ENCODE peak calls at places on chromosomes 6 and 20, in ten cellular contexts. Q is progenitor cell of endocrine pancreas, N is GM23338, Y is MCF 10A, Z is breast epithelium, D is endothelial cell of umbilical vein, L is GM12878, T is AG04450, B is mesothelial cell of epicardium, P is spleen. H is an unnamed sample.

GRCh38 chr6:149032599-149033405 is 284.7 kb upstream of the TAB2 start:
- DNase-seq in P (no peak), D (no peak), Q (no peak), Y (peak), Z (no peak), L (peak), N (no peak), T (peak), B (no peak), H (peak)

GRCh38 chr20:57428611-57429496 is 37.7 kb downstream of the RBM38 start:
- DNase-seq in P (peak), B (no peak), D (no peak), L (no peak), T (no peak), Q (no peak), Y (no peak), Z (no peak), N (no peak), H (no peak)

GRCh38 chr20:62816031-62816878 is 595 bp upstream of the COL9A3 start:
- DNase-seq in Z (no peak), B (peak), Q (no peak), T (no peak), P (no peak), L (no peak), N (peak), Y (no peak), D (no peak), H (no peak)

GRCh38 chr20:63124782-63125580 is 91.0 kb downstream of the YTHDF1 start:
- DNase-seq in Y (no peak), B (peak), P (peak), Z (peak), Q (no peak), N (no peak), L (no peak), D (no peak), T (no peak), H (no peak)

GRCh38 chr6:150865406-150866146 is at the start of gene MTHFD1L:
- DNase-seq in Q (peak), N (peak), T (peak), P (peak), B (peak), Z (peak), D (peak), L (no peak), Y (peak), H (peak)

GRCh38 chr20:47370850-47371782 is 14.6 kb upstream of the ZMYND8 start:
- DNase-seq in T (no peak), Z (no peak), L (no peak), D (no peak), B (no peak), N (peak), Y (peak), Q (no peak), P (peak), H (no peak)

GRCh38 chr6:20202070-20202658 is 10.1 kb downstream of the MBOAT1 start:
- DNase-seq in B (no peak), T (no peak), Z (no peak), D (peak), Y (peak), L (peak), Q (no peak), P (no peak), N (no peak), H (no peak)

GRCh38 chr20:3068075-3068474 is 3.3 kb upstream of the OXT start:
- DNase-seq in B (no peak), Z (no peak), Y (no peak), L (no peak), P (peak), Q (no peak), D (no peak), N (no peak), T (no peak), H (no peak)

GRCh38 chr6:56806368-56806767 is 148.5 kb upstream of the BEND6 start:
- DNase-seq in B (no peak), D (no peak), T (no peak), Q (no peak), Z (no peak), N (no peak), L (no peak), Y (no peak), P (no peak), H (no peak)

GRCh38 chr20:50260480-50261221 is 70.0 kb downstream of the CEBPB start:
- DNase-seq in T (no peak), L (no peak), Z (no peak), D (no peak), Q (no peak), P (no peak), Y (no peak), N (no peak), B (no peak), H (peak)

GRCh38 chr6:63521475-63522210 is 50.6 kb upstream of the LOC128125822 start:
- DNase-seq in B (no peak), Q (no peak), D (no peak), P (no peak), T (no peak), Y (no peak), Z (no peak), N (no peak), L (no peak), H (no peak)

GRCh38 chr20:17895641-17896246 is 72.8 kb downstream of the SNX5 start:
- DNase-seq in B (no peak), P (peak), T (no peak), Y (no peak), Q (no peak), Z (no peak), N (peak), D (peak), L (peak), H (peak)

GRCh38 chr6:157764346-157765068 is 58.5 kb upstream of the SNX9 start:
- DNase-seq in P (peak), T (peak), D (peak), B (peak), Y (peak), Q (no peak), Z (peak), N (no peak), L (peak), H (peak)

GRCh38 chr6:134482585-134483346 is 164.9 kb upstream of the SGK1 start:
- DNase-seq in D (peak), Y (no peak), T (no peak), Z (no peak), B (no peak), N (no peak), P (no peak), Q (no peak), L (no peak), H (no peak)

GRCh38 chr6:13331516-13332348 is 3.4 kb upstream of the TBC1D7 start:
- DNase-seq in Z (no peak), Y (peak), Q (no peak), L (no peak), N (peak), P (no peak), T (no peak), B (no peak), D (peak), H (no peak)

GRCh38 chr6:131182991-131183425 is 47.7 kb downstream of the AKAP7 start:
- DNase-seq in T (no peak), Q (no peak), L (no peak), Y (peak), D (peak), N (peak), B (no peak), P (no peak), Z (no peak), H (peak)

GRCh38 chr6:106084973-106085686 is 1.0 kb upstream of the PRDM1 start:
- DNase-seq in T (no peak), D (peak), B (no peak), Y (peak), Q (no peak), N (peak), L (no peak), Z (no peak), P (no peak), H (no peak)

GRCh38 chr6:125444234-125444949 is 142.6 kb upstream of the HDDC2 start:
- DNase-seq in N (no peak), Y (no peak), P (no peak), T (no peak), D (no peak), Q (no peak), B (no peak), Z (no peak), L (no peak), H (no peak)

GRCh38 chr6:157898169-157898568 is 75.1 kb downstream of the SNX9 start:
- DNase-seq in L (no peak), Q (no peak), N (no peak), Z (no peak), Y (no peak), D (peak), P (no peak), T (no peak), B (no peak), H (peak)

GRCh38 chr6:4732691-4733315 is 43.4 kb upstream of the CDYL start:
- DNase-seq in P (no peak), B (peak), N (peak), L (no peak), Q (no peak), T (peak), Y (peak), D (peak), Z (peak), H (no peak)

GRCh38 chr6:41072836-41073202 is at the start of gene NFYA:
- DNase-seq in Q (no peak), P (no peak), D (peak), Z (peak), N (peak), T (no peak), Y (no peak), B (no peak), L (no peak), H (no peak)

GRCh38 chr6:89313006-89313405 is 2.1 kb downstream of the GABRR2 start:
- DNase-seq in Z (no peak), Q (no peak), N (peak), Y (peak), D (peak), T (peak), L (no peak), B (no peak), P (no peak), H (no peak)

GRCh38 chr6:49326337-49326736 is 136.7 kb downstream of the MMUT start:
- DNase-seq in Z (no peak), D (peak), N (no peak), Y (peak), T (no peak), Q (no peak), L (no peak), P (no peak), B (no peak), H (no peak)

GRCh38 chr6:109869398-109870165 is 108.5 kb upstream of the GPR6 start:
- DNase-seq in D (no peak), Z (no peak), T (no peak), L (no peak), Y (no peak), P (no peak), Q (no peak), N (no peak), B (no peak), H (no peak)

GRCh38 chr20:31704225-31705119 is 18.2 kb downstream of the BCL2L1 start:
- DNase-seq in T (no peak), D (peak), B (peak), Q (peak), Z (peak), P (no peak), L (no peak), N (peak), Y (peak), H (no peak)

GRCh38 chr6:87944541-87944954 is 103.1 kb upstream of the SPACA1 start:
- DNase-seq in N (peak), Z (peak), Y (peak), L (no peak), P (no peak), D (no peak), T (no peak), Q (no peak), B (peak), H (no peak)

GRCh38 chr20:62634330-62634967 is 7.9 kb upstream of the SLCO4A1 start:
- DNase-seq in T (no peak), N (no peak), P (no peak), D (no peak), L (no peak), Y (no peak), Q (no peak), Z (no peak), B (no peak), H (no peak)

GRCh38 chr6:116087437-116088027 is 13.1 kb upstream of the NT5DC1 start:
- DNase-seq in D (no peak), Z (no peak), N (no peak), Y (peak), L (peak), P (no peak), Q (no peak), T (no peak), B (no peak), H (no peak)

GRCh38 chr6:11315743-11316437 is 83.4 kb upstream of the NEDD9 start:
- DNase-seq in P (no peak), N (no peak), Y (peak), D (peak), Q (no peak), T (peak), L (no peak), B (no peak), Z (no peak), H (no peak)

GRCh38 chr20:1942061-1942460 is 46.9 kb downstream of the SIRPA start:
- DNase-seq in Q (no peak), P (no peak), Z (no peak), Y (no peak), B (no peak), D (no peak), N (no peak), T (no peak), L (no peak), H (no peak)

GRCh38 chr6:149963462-149964242 is at the start of gene ULBP1:
- DNase-seq in N (peak), L (no peak), P (peak), B (no peak), T (peak), Z (peak), Q (no peak), Y (no peak), D (peak), H (peak)

GRCh38 chr6:90098025-90098474 is 198.6 kb downstream of the BACH2 start:
- DNase-seq in Y (peak), T (peak), Q (no peak), N (no peak), Z (peak), P (no peak), L (no peak), B (no peak), D (peak), H (peak)

GRCh38 chr6:126720326-126720725 is 380.4 kb downstream of the CENPW start:
- DNase-seq in Y (no peak), L (no peak), N (no peak), P (no peak), Z (no peak), D (no peak), Q (no peak), B (no peak), T (no peak), H (no peak)

GRCh38 chr6:152635949-152636674 is 1.1 kb downstream of the SYNE1 start:
- DNase-seq in L (no peak), P (peak), T (no peak), N (peak), Y (no peak), Z (no peak), Q (no peak), B (peak), D (peak), H (peak)

GRCh38 chr6:12733876-12734275 is 17.3 kb downstream of the PHACTR1 start:
- DNase-seq in L (no peak), P (no peak), Q (no peak), D (no peak), B (no peak), Y (no peak), N (no peak), Z (no peak), T (no peak), H (no peak)

GRCh38 chr6:373031-373430 is 18.5 kb upstream of the IRF4 start:
- DNase-seq in N (no peak), Y (no peak), Q (no peak), D (no peak), B (no peak), L (no peak), T (no peak), P (peak), Z (no peak), H (no peak)

GRCh38 chr6:374956-375355 is 16.6 kb upstream of the IRF4 start:
- DNase-seq in B (no peak), N (no peak), T (no peak), Z (no peak), Q (no peak), D (no peak), P (no peak), L (no peak), Y (no peak), H (no peak)

GRCh38 chr6:372336-372911 is 19.1 kb upstream of the IRF4 start:
- DNase-seq in P (peak), D (no peak), Y (no peak), L (no peak), B (no peak), Q (no peak), Z (no peak), T (no peak), N (no peak), H (no peak)

GRCh38 chr6:376823-377571 is 14.6 kb upstream of the IRF4 start:
- DNase-seq in N (no peak), L (no peak), B (no peak), T (no peak), Z (no peak), D (no peak), Q (no peak), Y (no peak), P (no peak), H (no peak)

GRCh38 chr6:373773-374724 is 17.5 kb upstream of the IRF4 start:
- DNase-seq in N (peak), Y (no peak), T (no peak), D (no peak), P (peak), B (no peak), Z (no peak), L (no peak), Q (no peak), H (no peak)
- TF ChIP-seq CTCF in N (peak), Y (peak), T (peak), D (no peak), P (no peak), B (no peak), Z (no peak), L (no peak), Q (no peak), H (no peak)

DNA sequence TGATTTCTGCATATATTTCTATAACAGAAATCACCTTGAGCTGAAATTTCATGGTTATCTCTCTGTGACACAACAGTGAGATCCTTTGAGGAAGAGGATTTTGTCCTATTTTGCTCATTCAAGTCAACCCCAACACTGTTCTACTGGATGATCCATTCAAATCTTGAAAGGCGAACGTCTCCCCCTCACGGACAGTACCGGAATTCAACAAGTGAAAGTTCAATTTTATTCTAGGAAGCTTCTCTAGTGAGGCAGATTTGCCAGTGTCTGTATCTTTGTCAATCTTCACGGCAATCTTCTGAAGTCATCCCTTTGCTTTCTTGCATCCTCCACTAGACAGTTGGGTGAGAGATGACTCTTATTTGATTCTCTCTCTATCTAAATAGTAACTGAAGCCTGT is 91.7 kb upstream of the PDE7B start:
- DNase-seq in D (peak), Y (no peak), B (no peak), P (no peak), L (no peak), Z (no peak), T (no peak), Q (no peak), N (peak), H (peak)
- TF ChIP-seq CTCF in D (no peak), Y (no peak), B (no peak), P (no peak), L (no peak), Z (no peak), T (no peak), Q (no peak), N (peak), H (no peak)

GRCh38 chr6:154974485-154975149 is 20.5 kb upstream of the TIAM2 start:
- DNase-seq in L (no peak), T (no peak), Y (no peak), P (no peak), D (peak), N (peak), Q (no peak), B (no peak), Z (no peak), H (peak)
- TF ChIP-seq CTCF in L (peak), T (peak), Y (no peak), P (no peak), D (peak), N (peak), Q (no peak), B (no peak), Z (no peak), H (no peak)

GRCh38 chr6:15058200-15059070 is 187.4 kb upstream of the JARID2 start:
- DNase-seq in N (peak), Y (no peak), D (no peak), P (no peak), B (no peak), T (no peak), L (no peak), Z (no peak), Q (no peak), H (no peak)
- TF ChIP-seq CTCF in N (no peak), Y (no peak), D (no peak), P (no peak), B (no peak), T (peak), L (no peak), Z (no peak), Q (peak), H (no peak)

DNA sequence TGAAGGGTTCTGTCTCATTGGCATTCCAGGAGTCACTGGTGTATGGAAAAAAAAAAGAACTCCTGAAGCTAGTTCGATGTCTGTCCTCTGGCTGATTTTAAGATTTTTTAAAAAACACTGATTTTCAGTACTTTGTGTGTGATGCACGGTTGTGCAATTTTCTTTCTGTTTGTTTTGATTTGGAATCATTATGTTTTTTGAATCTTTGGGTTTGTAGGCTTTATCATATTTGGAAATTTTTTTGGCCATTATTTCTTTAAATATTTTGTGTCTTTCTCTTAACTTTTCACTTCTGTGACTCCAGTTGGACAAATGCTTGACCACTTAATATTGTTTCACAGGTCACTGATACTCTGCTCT is 327.2 kb downstream of the BCKDHB start:
- DNase-seq in T (no peak), B (no peak), L (no peak), D (no peak), N (no peak), Q (no peak), P (no peak), Z (no peak), Y (no peak), H (no peak)
- TF ChIP-seq CTCF in T (no peak), B (no peak), L (no peak), D (no peak), N (no peak), Q (no peak), P (no peak), Z (no peak), Y (no peak), H (no peak)

H was measured in activated CD8-positive, alpha-beta T cell treated with anti-CD3 and anti-CD28 coated beads for 36 hours.